ENCODE peak calls at places on chromosomes 11 and 22, in eight cellular contexts. B is cardiac muscle cell; M is spleen; P is naive thymus-derived CD4-positive, alpha-beta T cell; V is pancreas; E is adipocyte; U is GM23248; C is A673. D is an unnamed sample.
A peak's percentile ranks its signal among the peaks of the same experiment; 100 is the strongest.

GRCh38 chr11:111105566-111105965 is 140.0 kb upstream of the POU2AF2 start:
- DNase-seq in B (peak; percentile 5), M (no peak), P (no peak), V (no peak), E (peak; percentile 22), U (peak; percentile 68), C (no peak), D (no peak)

GRCh38 chr22:26134654-26135330 is 34.5 kb upstream of the SEZ6L start:
- DNase-seq in B (no peak), M (no peak), P (no peak), V (no peak), E (no peak), U (no peak), C (peak; percentile 21), D (no peak)

GRCh38 chr11:59761985-59762384 is 6.8 kb downstream of the STX3 start:
- DNase-seq in B (no peak), M (no peak), P (no peak), V (no peak), E (no peak), U (no peak), C (no peak), D (no peak)

GRCh38 chr11:67372993-67373915 is at the start of gene CLCF1:
- DNase-seq in B (peak; percentile 88), M (peak; percentile 94), P (peak; percentile 58), V (peak; percentile 69), E (peak; percentile 82), U (peak; percentile 94), C (no peak), D (peak; percentile 73)

GRCh38 chr11:92347404-92347803 is 122.8 kb downstream of the FAT3 start:
- DNase-seq in B (no peak), M (no peak), P (no peak), V (no peak), E (no peak), U (no peak), C (no peak), D (no peak)

GRCh38 chr11:41003339-41003992 is 456.0 kb downstream of the LRRC4C start:
- DNase-seq in B (no peak), M (no peak), P (no peak), V (no peak), E (no peak), U (no peak), C (no peak), D (no peak)

GRCh38 chr11:126490261-126490660 is 134.8 kb downstream of the ST3GAL4 start:
- DNase-seq in B (no peak), M (peak; percentile 50), P (no peak), V (no peak), E (no peak), U (no peak), C (no peak), D (no peak)

GRCh38 chr22:19641254-19641982 is 72.9 kb upstream of the SEPTIN5 start:
- DNase-seq in B (peak; percentile 32), M (no peak), P (no peak), V (peak; percentile 55), E (peak; percentile 11), U (peak; percentile 50), C (no peak), D (no peak)

GRCh38 chr11:116467809-116468208 is 305.0 kb downstream of the BUD13 start:
- DNase-seq in B (no peak), M (no peak), P (no peak), V (no peak), E (no peak), U (peak; percentile 31), C (no peak), D (no peak)

GRCh38 chr11:78889698-78890097 is 315.0 kb upstream of the NARS2 start:
- DNase-seq in B (no peak), M (no peak), P (no peak), V (no peak), E (no peak), U (no peak), C (no peak), D (no peak)

GRCh38 chr11:67468509-67468834 is 579 bp downstream of the TMEM134 start:
- DNase-seq in B (no peak), M (no peak), P (no peak), V (no peak), E (no peak), U (no peak), C (no peak), D (no peak)

GRCh38 chr22:19429950-19430889 is 1.3 kb downstream of the HIRA start:
- DNase-seq in B (peak; percentile 82), M (no peak), P (peak; percentile 41), V (peak; percentile 25), E (peak; percentile 71), U (peak; percentile 73), C (peak; percentile 67), D (peak; percentile 73)

GRCh38 chr11:44133335-44133946 is 38.0 kb downstream of the EXT2 start:
- DNase-seq in B (peak; percentile 73), M (no peak), P (no peak), V (no peak), E (peak; percentile 83), U (peak; percentile 66), C (peak; percentile 91), D (no peak)

GRCh38 chr11:12088531-12088930 is 21.9 kb upstream of the MICAL2 start:
- DNase-seq in B (no peak), M (no peak), P (no peak), V (no peak), E (no peak), U (no peak), C (no peak), D (no peak)

GRCh38 chr11:12090061-12090572 is 20.3 kb upstream of the MICAL2 start:
- DNase-seq in B (peak; percentile 63), M (no peak), P (peak; percentile 16), V (no peak), E (peak; percentile 34), U (peak; percentile 62), C (no peak), D (no peak)

GRCh38 chr11:12090761-12091261 is 19.6 kb upstream of the MICAL2 start:
- DNase-seq in B (no peak), M (no peak), P (no peak), V (no peak), E (no peak), U (no peak), C (no peak), D (no peak)

GRCh38 chr11:12089041-12089440 is 21.3 kb upstream of the MICAL2 start:
- DNase-seq in B (no peak), M (no peak), P (no peak), V (no peak), E (no peak), U (no peak), C (no peak), D (no peak)

DNA sequence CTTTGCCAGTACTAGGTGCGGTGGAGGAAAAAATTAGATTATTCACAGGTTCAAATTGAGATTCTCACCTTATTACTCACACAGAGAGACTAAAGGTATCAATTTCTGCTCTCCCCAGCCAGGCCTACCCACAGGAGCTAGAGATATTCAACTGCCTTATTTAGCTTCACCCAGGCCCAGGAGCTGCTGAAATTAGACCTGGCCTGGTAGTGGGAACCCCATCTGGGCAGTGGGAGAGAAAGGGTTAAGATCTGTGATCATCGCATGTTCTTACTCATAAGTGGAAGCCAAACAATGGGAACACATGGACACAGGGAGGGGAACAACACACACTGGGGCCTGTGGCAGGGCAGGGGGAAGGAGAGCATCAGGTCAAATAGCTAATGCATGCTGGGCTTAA is 20.9 kb upstream of the MICAL2 start:
- DNase-seq in B (no peak), M (no peak), P (no peak), V (no peak), E (no peak), U (no peak), C (no peak), D (no peak)
- H3K4me1 ChIP-seq in B (peaks cover 38% of the 10 kb centered on the region), M (peaks cover 54% of the 10 kb centered on the region), P (peaks cover 60% of the 10 kb centered on the region), V (peaks cover 11% of the 10 kb centered on the region), E (peaks cover 38% of the 10 kb centered on the region), U (peaks cover 53% of the 10 kb centered on the region), C (peaks cover 13% of the 10 kb centered on the region), D (peaks cover 28% of the 10 kb centered on the region)

DNA sequence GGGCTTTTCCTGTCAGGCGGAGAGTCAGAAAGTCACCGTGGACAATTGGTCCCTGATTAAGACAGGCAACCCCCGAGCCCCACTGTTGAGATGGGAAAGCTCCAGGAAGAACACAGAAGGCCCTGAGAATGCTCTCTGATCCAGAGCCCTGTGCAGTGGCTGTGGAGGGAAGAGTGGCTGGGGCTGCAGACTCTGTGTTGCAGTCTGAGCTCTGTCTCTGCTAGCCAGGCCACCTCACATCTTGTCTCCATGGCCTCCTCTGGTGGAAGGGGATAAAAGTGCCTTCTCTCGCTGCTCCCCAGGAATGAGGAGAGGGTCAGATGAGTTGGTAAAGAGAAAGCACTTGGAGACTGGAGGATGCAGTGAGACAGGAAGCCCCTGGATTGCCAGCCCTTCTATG is 141.2 kb downstream of the CEP164 start:
- DNase-seq in B (no peak), M (peak; percentile 30), P (no peak), V (no peak), E (no peak), U (no peak), C (no peak), D (no peak)
- H3K27me3 ChIP-seq in B (no peaks in the 10 kb centered on the region), M (no peaks in the 10 kb centered on the region), P (no peaks in the 10 kb centered on the region), V (no peaks in the 10 kb centered on the region), E (peaks cover 38% of the 10 kb centered on the region), U (peaks cover 11% of the 10 kb centered on the region), C (no peaks in the 10 kb centered on the region), D (no peaks in the 10 kb centered on the region)

GRCh38 chr22:44289429-44290171 is 23.2 kb downstream of the SHISAL1 start:
- DNase-seq in B (no peak), M (no peak), P (no peak), V (no peak), E (no peak), U (peak; percentile 47), C (no peak), D (no peak)

GRCh38 chr22:44286673-44287072 is 26.1 kb downstream of the SHISAL1 start:
- DNase-seq in B (peak; percentile 21), M (no peak), P (no peak), V (no peak), E (no peak), U (peak; percentile 95), C (no peak), D (no peak)

GRCh38 chr22:44287121-44287693 is 25.5 kb downstream of the SHISAL1 start:
- DNase-seq in B (no peak), M (no peak), P (no peak), V (no peak), E (no peak), U (peak; percentile 60), C (no peak), D (no peak)

GRCh38 chr22:44291265-44292006 is 21.3 kb downstream of the SHISAL1 start:
- DNase-seq in B (no peak), M (no peak), P (no peak), V (no peak), E (no peak), U (peak; percentile 58), C (no peak), D (no peak)

DNA sequence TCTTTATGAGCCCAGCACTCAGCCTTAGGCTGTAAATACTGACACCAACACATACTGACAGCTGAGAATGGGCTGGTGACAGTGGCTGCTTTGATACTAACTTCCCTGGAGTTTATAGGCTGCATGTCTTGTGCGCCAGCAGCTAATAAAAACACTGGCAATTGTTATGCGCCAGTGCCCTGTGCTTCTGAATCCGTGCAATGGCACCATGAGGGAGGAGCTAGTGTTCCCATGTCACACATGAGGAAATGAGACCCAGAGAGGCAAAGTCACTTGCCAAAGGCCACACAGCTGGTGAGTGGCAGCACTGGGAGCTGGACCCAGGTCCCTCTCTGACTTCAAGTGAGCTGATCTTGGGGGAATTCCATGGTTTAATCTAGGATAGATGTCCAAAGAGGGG is 23.8 kb downstream of the SHISAL1 start:
- DNase-seq in B (no peak), M (no peak), P (no peak), V (no peak), E (no peak), U (no peak), C (peak; percentile 36), D (no peak)
- H3K4me1 ChIP-seq in B (no peaks in the 10 kb centered on the region), M (no peaks in the 10 kb centered on the region), P (no peaks in the 10 kb centered on the region), V (no peaks in the 10 kb centered on the region), E (peaks cover 17% of the 10 kb centered on the region), U (peaks cover 34% of the 10 kb centered on the region), C (peaks cover 39% of the 10 kb centered on the region), D (no peaks in the 10 kb centered on the region)

GRCh38 chr22:43792905-43793304 is 19.2 kb downstream of the EFCAB6 start:
- DNase-seq in B (no peak), M (no peak), P (no peak), V (no peak), E (no peak), U (no peak), C (peak; percentile 62), D (no peak)
- H3K27me3 ChIP-seq in B (no peaks in the 10 kb centered on the region), M (no peaks in the 10 kb centered on the region), P (no peaks in the 10 kb centered on the region), V (no peaks in the 10 kb centered on the region), E (no peaks in the 10 kb centered on the region), U (no peaks in the 10 kb centered on the region), C (peaks cover 20% of the 10 kb centered on the region), D (no peaks in the 10 kb centered on the region)